ENCODE peak calls at places on chromosomes 5 and 9, in four cellular contexts. H is GM12878, Q is K562, X is hepatocyte. T is an unnamed sample. For H3K27me3, the result is how much of the 10 kb centered on the place peaks cover.

GRCh38 chr9:2017209-2017458 is 2.0 kb downstream of the SMARCA2 start:
- DNase-seq in H (no peak), Q (no peak), X (no peak), T (peak)

GRCh38 chr5:89729623-89730390 is 679.7 kb downstream of the CETN3 start:
- DNase-seq in H (peak), Q (no peak), X (peak), T (peak)

GRCh38 chr5:33343661-33344327 is 97.0 kb upstream of the TARS1 start:
- DNase-seq in H (no peak), Q (no peak), X (no peak), T (no peak)

GRCh38 chr5:149030392-149030791 is 32.5 kb downstream of the SH3TC2 start:
- DNase-seq in H (no peak), Q (no peak), X (no peak), T (no peak)

GRCh38 chr9:132079391-132080071 is at the start of gene MED27:
- DNase-seq in H (peak), Q (peak), X (peak), T (peak)

GRCh38 chr5:170302729-170303501 is 5.3 kb upstream of the LCP2 start:
- DNase-seq in H (peak), Q (peak), X (no peak), T (no peak)

GRCh38 chr5:103333376-103333775 is 74.8 kb downstream of the MACIR start:
- DNase-seq in H (no peak), Q (no peak), X (no peak), T (no peak)

GRCh38 chr5:56934325-56934724 is 17.6 kb downstream of the MIER3 start:
- DNase-seq in H (no peak), Q (no peak), X (no peak), T (no peak)

GRCh38 chr9:98315551-98316060 is 60.2 kb upstream of the TBC1D2 start:
- DNase-seq in H (peak), Q (peak), X (peak), T (peak)

GRCh38 chr9:6096821-6097220 is 81.4 kb upstream of the RANBP6 start:
- DNase-seq in H (no peak), Q (no peak), X (no peak), T (no peak)

GRCh38 chr9:4987996-4988421 is 2.9 kb downstream of the JAK2 start:
- DNase-seq in H (peak), Q (peak), X (peak), T (peak)

GRCh38 chr9:6078382-6079105 is 63.1 kb upstream of the RANBP6 start:
- DNase-seq in H (no peak), Q (no peak), X (no peak), T (no peak)

GRCh38 chr5:89932771-89933181 is 476.8 kb downstream of the CETN3 start:
- DNase-seq in H (no peak), Q (no peak), X (no peak), T (no peak)

GRCh38 chr9:78288214-78288892 is 8.6 kb upstream of the PSAT1 start:
- DNase-seq in H (no peak), Q (no peak), X (no peak), T (no peak)

GRCh38 chr5:143161893-143162520 is 241.5 kb downstream of the NR3C1 start:
- DNase-seq in H (no peak), Q (no peak), X (peak), T (peak)

GRCh38 chr9:135890190-135890861 is 17.0 kb downstream of the CAMSAP1 start:
- DNase-seq in H (no peak), Q (no peak), X (no peak), T (no peak)

GRCh38 chr9:83677596-83677995 is 30.2 kb downstream of the UBQLN1 start:
- DNase-seq in H (no peak), Q (no peak), X (no peak), T (no peak)

GRCh38 chr5:126414874-126415502 is 8.2 kb upstream of the GRAMD2B start:
- DNase-seq in H (no peak), Q (no peak), X (peak), T (no peak)

GRCh38 chr9:17625644-17626388 is 47.0 kb downstream of the SH3GL2 start:
- DNase-seq in H (no peak), Q (no peak), X (no peak), T (no peak)

GRCh38 chr9:120966005-120966369 is 39.4 kb upstream of the TRAF1 start:
- DNase-seq in H (no peak), Q (no peak), X (no peak), T (no peak)

GRCh38 chr5:90967851-90968250 is 409.3 kb downstream of the ADGRV1 start:
- DNase-seq in H (no peak), Q (no peak), X (no peak), T (no peak)

GRCh38 chr5:150116667-150117395 is 30.5 kb upstream of the CSF1R start:
- DNase-seq in H (no peak), Q (no peak), X (no peak), T (no peak)

GRCh38 chr5:13378073-13378472 is 566.4 kb downstream of the DNAH5 start:
- DNase-seq in H (no peak), Q (no peak), X (no peak), T (no peak)

GRCh38 chr9:115385383-115386122 is 267.6 kb upstream of the TNC start:
- DNase-seq in H (no peak), Q (no peak), X (no peak), T (no peak)

GRCh38 chr5:169002941-169003555 is 297.9 kb downstream of the SLIT3 start:
- DNase-seq in H (no peak), Q (no peak), X (no peak), T (no peak)

GRCh38 chr9:72464819-72465218 is 56.6 kb upstream of the TMC1 start:
- DNase-seq in H (no peak), Q (no peak), X (no peak), T (no peak)

GRCh38 chr5:159971514-159971913 is 37.4 kb upstream of the TTC1 start:
- DNase-seq in H (no peak), Q (no peak), X (no peak), T (no peak)

GRCh38 chr5:159969966-159970365 is 39.0 kb upstream of the TTC1 start:
- DNase-seq in H (no peak), Q (no peak), X (no peak), T (no peak)

GRCh38 chr5:159972538-159973362 is 36.2 kb upstream of the TTC1 start:
- DNase-seq in H (no peak), Q (no peak), X (no peak), T (no peak)

GRCh38 chr5:159971931-159972461 is 36.9 kb upstream of the TTC1 start:
- DNase-seq in H (no peak), Q (no peak), X (peak), T (no peak)

GRCh38 chr5:159971038-159971437 is 37.9 kb upstream of the TTC1 start:
- DNase-seq in H (no peak), Q (no peak), X (no peak), T (no peak)
- H3K27me3 ChIP-seq in H (under half), Q (under half), X (half or more), T (under half)

GRCh38 chr9:93183663-93184438 is at the start of gene WNK2:
- DNase-seq in H (no peak), Q (peak), X (peak), T (peak)
- TF ChIP-seq EZH2 in H (no peak), Q (no peak), X (no peak), T (no peak)

GRCh38 chr5:37921452-37921851 is 81.6 kb upstream of the GDNF start:
- DNase-seq in H (no peak), Q (no peak), X (no peak), T (peak)

GRCh38 chr5:37932450-37932849 is 92.6 kb upstream of the GDNF start:
- DNase-seq in H (no peak), Q (no peak), X (no peak), T (no peak)

GRCh38 chr5:37930350-37930749 is 90.5 kb upstream of the GDNF start:
- DNase-seq in H (no peak), Q (no peak), X (no peak), T (no peak)

DNA sequence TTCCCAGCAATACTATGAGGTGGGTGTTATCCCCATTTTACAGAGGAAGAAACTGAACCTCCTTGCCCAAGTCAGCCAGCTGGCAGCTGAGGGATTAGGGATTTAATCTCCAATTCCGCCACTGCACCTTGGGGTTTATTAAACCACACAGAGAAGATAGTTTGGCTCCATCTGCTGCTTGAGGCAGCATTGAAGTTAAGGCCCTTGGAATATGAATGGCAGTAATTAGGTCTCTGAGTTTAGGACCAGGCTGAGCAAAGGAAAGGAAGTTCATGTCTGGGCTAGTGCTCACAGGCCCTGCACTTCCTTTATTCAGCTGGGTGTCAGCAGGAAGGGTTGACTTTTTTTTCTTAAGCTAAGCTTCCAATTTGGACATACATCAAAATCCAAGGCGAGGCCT is 86.9 kb upstream of the GDNF start:
- DNase-seq in H (no peak), Q (no peak), X (no peak), T (peak)
- TF ChIP-seq CTCF in H (no peak), Q (no peak), X (no peak), T (peak)

GRCh38 chr5:88694087-88694703 is 188.8 kb downstream of the MEF2C start:
- DNase-seq in H (no peak), Q (no peak), X (no peak), T (no peak)
- H3K27me3 ChIP-seq in H (under half), Q (under half), X (half or more), T (half or more)

GRCh38 chr9:85527331-85528015 is 214.3 kb downstream of the AGTPBP1 start:
- DNase-seq in H (no peak), Q (no peak), X (no peak), T (no peak)

GRCh38 chr9:85524531-85524930 is 217.2 kb downstream of the AGTPBP1 start:
- DNase-seq in H (no peak), Q (no peak), X (no peak), T (no peak)

GRCh38 chr9:85521331-85522197 is 220.2 kb downstream of the AGTPBP1 start:
- DNase-seq in H (no peak), Q (no peak), X (no peak), T (peak)

GRCh38 chr9:85523202-85523601 is 218.6 kb downstream of the AGTPBP1 start:
- DNase-seq in H (no peak), Q (no peak), X (no peak), T (no peak)

GRCh38 chr9:85522459-85523092 is 219.2 kb downstream of the AGTPBP1 start:
- DNase-seq in H (no peak), Q (no peak), X (peak), T (peak)
- TF ChIP-seq EZH2 in H (no peak), Q (no peak), X (no peak), T (peak)

GRCh38 chr9:92345582-92345981 is 19.8 kb downstream of the CENPP start:
- DNase-seq in H (no peak), Q (no peak), X (no peak), T (no peak)

GRCh38 chr9:92341578-92341977 is 15.8 kb downstream of the CENPP start:
- DNase-seq in H (no peak), Q (no peak), X (no peak), T (no peak)

DNA sequence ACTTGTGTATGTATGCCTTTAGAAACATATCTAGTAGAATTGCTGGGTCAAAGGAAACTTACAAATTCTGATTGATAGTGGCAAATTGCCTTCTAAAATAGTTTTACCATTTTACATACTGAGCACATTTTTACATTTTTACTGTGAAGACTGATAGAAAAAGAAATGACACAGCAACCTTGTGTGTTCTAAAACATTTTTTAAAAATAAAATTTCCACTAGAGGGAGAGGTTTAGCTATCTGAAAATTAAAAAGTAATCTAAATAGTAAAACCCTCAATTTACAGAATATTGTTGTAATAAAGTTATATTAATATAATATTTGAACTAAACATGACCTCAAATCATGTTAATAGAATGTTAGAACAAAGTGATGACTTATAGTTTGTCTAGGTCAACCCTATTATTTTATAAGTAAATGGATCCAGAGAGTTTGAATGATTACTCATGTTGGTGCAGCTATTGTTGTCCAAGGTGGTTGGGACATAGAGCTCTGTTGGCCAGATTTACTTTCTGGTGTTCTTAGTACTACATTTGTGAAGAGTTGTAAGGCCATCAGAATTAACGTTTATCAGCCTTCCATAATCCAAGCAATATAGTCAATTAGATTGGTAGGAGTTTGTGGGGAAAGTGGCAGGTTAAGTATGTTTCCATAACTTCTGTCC is 17.2 kb downstream of the CENPP start:
- DNase-seq in H (no peak), Q (no peak), X (no peak), T (no peak)
- TF ChIP-seq CTCF in H (no peak), Q (peak), X (peak), T (peak)

GRCh38 chr5:93611510-93611899 is 28.5 kb downstream of the NR2F1 start:
- DNase-seq in H (no peak), Q (no peak), X (no peak), T (no peak)
- H3K27me3 ChIP-seq in H (under half), Q (under half), X (half or more), T (half or more)

DNA sequence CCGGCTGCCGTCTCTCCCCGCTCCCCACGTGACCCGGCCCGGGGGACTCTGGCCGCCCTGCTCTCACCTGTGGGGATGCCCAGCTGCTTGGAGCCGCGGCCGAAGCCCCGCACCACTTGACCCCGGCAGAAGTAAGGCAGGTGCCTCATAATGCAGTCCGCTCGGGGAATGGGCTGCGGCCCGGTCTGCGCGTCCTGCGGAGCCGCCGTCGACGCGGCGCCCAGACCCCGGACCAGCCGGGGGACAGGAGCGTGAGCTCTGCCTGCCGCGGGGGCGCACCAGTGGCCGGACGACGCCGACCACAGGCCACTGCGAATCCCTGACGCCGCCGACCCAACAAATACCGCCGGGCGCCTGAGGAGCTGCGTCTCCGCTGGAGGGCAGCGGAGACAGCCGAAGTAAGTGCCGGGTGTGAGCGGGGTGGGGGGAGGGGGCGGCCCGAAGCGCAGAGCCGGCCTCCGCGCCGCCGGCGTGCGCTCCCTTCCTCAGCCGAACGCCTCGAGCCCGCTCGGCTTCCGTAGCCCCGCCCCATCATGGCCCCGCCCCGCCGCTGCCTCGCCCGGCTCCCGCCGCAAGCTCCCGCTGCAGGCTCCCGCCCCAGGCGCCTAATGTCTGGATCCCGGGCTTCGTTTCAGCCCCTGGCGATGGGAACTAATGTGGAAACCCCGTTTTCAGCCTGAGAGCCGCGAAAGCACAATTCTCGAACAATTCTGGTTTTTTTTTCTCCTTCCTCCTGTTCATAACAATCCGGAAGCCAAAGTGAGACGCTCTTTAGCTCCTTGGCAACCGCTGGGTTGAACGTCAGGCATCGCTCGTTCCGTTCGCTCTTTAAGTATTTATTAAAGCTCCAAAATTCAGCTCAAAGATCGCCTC is at the start of gene RFK:
- DNase-seq in H (peak), Q (peak), X (peak), T (peak)
- TF ChIP-seq EZH2 in H (no peak), Q (no peak), X (no peak), T (no peak)

T was measured in A673.